ENCODE peak calls at places on chromosomes 6 and 20, in ten cellular contexts. One of them, this sample, is unnamed.

GRCh38 chr20:19211252-19211651 is 1.2 kb upstream of the SLC24A3 start:
- DNase-seq in psoas muscle: no peak
- DNase-seq in stomach: no peak
- DNase-seq in CD4-positive, alpha-beta memory T cell: no peak
- DNase-seq in heart right ventricle: no peak
- DNase-seq in mesenchymal stem cell: no peak
- DNase-seq in upper lobe of right lung: no peak
- DNase-seq in cardiac muscle cell: no peak
- DNase-seq in CD8-positive, alpha-beta T cell: no peak
- DNase-seq in NT2/D1: no peak
- DNase-seq in this sample: no peak

GRCh38 chr6:35703554-35703953 is 14.8 kb upstream of the FKBP5 start:
- DNase-seq in psoas muscle: no peak
- DNase-seq in CD4-positive, alpha-beta memory T cell: no peak
- DNase-seq in mesenchymal stem cell: no peak
- DNase-seq in CD8-positive, alpha-beta T cell: no peak
- DNase-seq in cardiac muscle cell: no peak
- DNase-seq in stomach: peak
- DNase-seq in NT2/D1: no peak
- DNase-seq in heart right ventricle: no peak
- DNase-seq in upper lobe of right lung: no peak
- DNase-seq in this sample: no peak

GRCh38 chr20:19291818-19292132 is 79.3 kb downstream of the SLC24A3 start:
- DNase-seq in CD4-positive, alpha-beta memory T cell: no peak
- DNase-seq in CD8-positive, alpha-beta T cell: no peak
- DNase-seq in stomach: no peak
- DNase-seq in heart right ventricle: no peak
- DNase-seq in NT2/D1: no peak
- DNase-seq in mesenchymal stem cell: no peak
- DNase-seq in upper lobe of right lung: no peak
- DNase-seq in psoas muscle: no peak
- DNase-seq in cardiac muscle cell: no peak
- DNase-seq in this sample: no peak

GRCh38 chr6:37624606-37625574 is 72.8 kb downstream of the MDGA1 start:
- DNase-seq in upper lobe of right lung: peak
- DNase-seq in CD4-positive, alpha-beta memory T cell: peak
- DNase-seq in cardiac muscle cell: peak
- DNase-seq in NT2/D1: no peak
- DNase-seq in CD8-positive, alpha-beta T cell: peak
- DNase-seq in heart right ventricle: peak
- DNase-seq in stomach: peak
- DNase-seq in psoas muscle: peak
- DNase-seq in mesenchymal stem cell: no peak
- DNase-seq in this sample: no peak

GRCh38 chr6:55578537-55579363 is at the start of gene HMGCLL1:
- DNase-seq in NT2/D1: peak
- DNase-seq in psoas muscle: peak
- DNase-seq in cardiac muscle cell: peak
- DNase-seq in heart right ventricle: peak
- DNase-seq in mesenchymal stem cell: peak
- DNase-seq in CD4-positive, alpha-beta memory T cell: no peak
- DNase-seq in upper lobe of right lung: peak
- DNase-seq in stomach: no peak
- DNase-seq in CD8-positive, alpha-beta T cell: no peak
- DNase-seq in this sample: no peak

GRCh38 chr6:70684794-70685493 is 17.3 kb downstream of the SMAP1 start:
- DNase-seq in stomach: no peak
- DNase-seq in heart right ventricle: no peak
- DNase-seq in cardiac muscle cell: no peak
- DNase-seq in mesenchymal stem cell: no peak
- DNase-seq in CD8-positive, alpha-beta T cell: no peak
- DNase-seq in NT2/D1: no peak
- DNase-seq in upper lobe of right lung: no peak
- DNase-seq in CD4-positive, alpha-beta memory T cell: no peak
- DNase-seq in psoas muscle: no peak
- DNase-seq in this sample: no peak

GRCh38 chr6:144497650-144498049 is 212.5 kb downstream of the UTRN start:
- DNase-seq in CD8-positive, alpha-beta T cell: no peak
- DNase-seq in CD4-positive, alpha-beta memory T cell: no peak
- DNase-seq in NT2/D1: no peak
- DNase-seq in cardiac muscle cell: no peak
- DNase-seq in upper lobe of right lung: no peak
- DNase-seq in psoas muscle: no peak
- DNase-seq in mesenchymal stem cell: peak
- DNase-seq in stomach: no peak
- DNase-seq in heart right ventricle: no peak
- DNase-seq in this sample: no peak

GRCh38 chr6:36839819-36840379 is 655 bp upstream of the CPNE5 start:
- DNase-seq in mesenchymal stem cell: peak
- DNase-seq in NT2/D1: no peak
- DNase-seq in psoas muscle: peak
- DNase-seq in cardiac muscle cell: peak
- DNase-seq in stomach: peak
- DNase-seq in upper lobe of right lung: no peak
- DNase-seq in CD8-positive, alpha-beta T cell: peak
- DNase-seq in heart right ventricle: peak
- DNase-seq in CD4-positive, alpha-beta memory T cell: peak
- DNase-seq in this sample: no peak

GRCh38 chr20:50376179-50376887 is 133.8 kb upstream of the PTPN1 start:
- DNase-seq in upper lobe of right lung: no peak
- DNase-seq in stomach: no peak
- DNase-seq in cardiac muscle cell: no peak
- DNase-seq in mesenchymal stem cell: no peak
- DNase-seq in NT2/D1: no peak
- DNase-seq in heart right ventricle: no peak
- DNase-seq in psoas muscle: no peak
- DNase-seq in CD8-positive, alpha-beta T cell: no peak
- DNase-seq in CD4-positive, alpha-beta memory T cell: no peak
- DNase-seq in this sample: no peak

GRCh38 chr6:4459032-4459431 is 317.2 kb upstream of the CDYL start:
- DNase-seq in mesenchymal stem cell: peak
- DNase-seq in stomach: no peak
- DNase-seq in CD8-positive, alpha-beta T cell: no peak
- DNase-seq in psoas muscle: no peak
- DNase-seq in upper lobe of right lung: no peak
- DNase-seq in NT2/D1: no peak
- DNase-seq in cardiac muscle cell: peak
- DNase-seq in heart right ventricle: no peak
- DNase-seq in CD4-positive, alpha-beta memory T cell: no peak
- DNase-seq in this sample: peak

GRCh38 chr6:56374841-56375369 is 127.5 kb upstream of the COL21A1 start:
- DNase-seq in psoas muscle: no peak
- DNase-seq in CD4-positive, alpha-beta memory T cell: no peak
- DNase-seq in cardiac muscle cell: peak
- DNase-seq in upper lobe of right lung: no peak
- DNase-seq in NT2/D1: no peak
- DNase-seq in stomach: no peak
- DNase-seq in mesenchymal stem cell: peak
- DNase-seq in heart right ventricle: no peak
- DNase-seq in CD8-positive, alpha-beta T cell: no peak
- DNase-seq in this sample: peak

GRCh38 chr6:13668291-13668928 is 43.2 kb downstream of the RANBP9 start:
- DNase-seq in cardiac muscle cell: peak
- DNase-seq in CD4-positive, alpha-beta memory T cell: peak
- DNase-seq in heart right ventricle: no peak
- DNase-seq in CD8-positive, alpha-beta T cell: no peak
- DNase-seq in upper lobe of right lung: no peak
- DNase-seq in stomach: no peak
- DNase-seq in NT2/D1: no peak
- DNase-seq in mesenchymal stem cell: no peak
- DNase-seq in psoas muscle: no peak
- DNase-seq in this sample: no peak

GRCh38 chr20:34089655-34090324 is 22.3 kb downstream of the EIF2S2 start:
- DNase-seq in cardiac muscle cell: no peak
- DNase-seq in upper lobe of right lung: no peak
- DNase-seq in CD4-positive, alpha-beta memory T cell: no peak
- DNase-seq in psoas muscle: no peak
- DNase-seq in NT2/D1: no peak
- DNase-seq in heart right ventricle: no peak
- DNase-seq in stomach: peak
- DNase-seq in CD8-positive, alpha-beta T cell: no peak
- DNase-seq in mesenchymal stem cell: no peak
- DNase-seq in this sample: no peak

GRCh38 chr6:25053875-25054371 is 118.2 kb upstream of the RIPOR2 start:
- DNase-seq in CD8-positive, alpha-beta T cell: no peak
- DNase-seq in stomach: no peak
- DNase-seq in NT2/D1: no peak
- DNase-seq in upper lobe of right lung: no peak
- DNase-seq in heart right ventricle: no peak
- DNase-seq in psoas muscle: no peak
- DNase-seq in CD4-positive, alpha-beta memory T cell: peak
- DNase-seq in mesenchymal stem cell: peak
- DNase-seq in cardiac muscle cell: peak
- DNase-seq in this sample: peak

DNA sequence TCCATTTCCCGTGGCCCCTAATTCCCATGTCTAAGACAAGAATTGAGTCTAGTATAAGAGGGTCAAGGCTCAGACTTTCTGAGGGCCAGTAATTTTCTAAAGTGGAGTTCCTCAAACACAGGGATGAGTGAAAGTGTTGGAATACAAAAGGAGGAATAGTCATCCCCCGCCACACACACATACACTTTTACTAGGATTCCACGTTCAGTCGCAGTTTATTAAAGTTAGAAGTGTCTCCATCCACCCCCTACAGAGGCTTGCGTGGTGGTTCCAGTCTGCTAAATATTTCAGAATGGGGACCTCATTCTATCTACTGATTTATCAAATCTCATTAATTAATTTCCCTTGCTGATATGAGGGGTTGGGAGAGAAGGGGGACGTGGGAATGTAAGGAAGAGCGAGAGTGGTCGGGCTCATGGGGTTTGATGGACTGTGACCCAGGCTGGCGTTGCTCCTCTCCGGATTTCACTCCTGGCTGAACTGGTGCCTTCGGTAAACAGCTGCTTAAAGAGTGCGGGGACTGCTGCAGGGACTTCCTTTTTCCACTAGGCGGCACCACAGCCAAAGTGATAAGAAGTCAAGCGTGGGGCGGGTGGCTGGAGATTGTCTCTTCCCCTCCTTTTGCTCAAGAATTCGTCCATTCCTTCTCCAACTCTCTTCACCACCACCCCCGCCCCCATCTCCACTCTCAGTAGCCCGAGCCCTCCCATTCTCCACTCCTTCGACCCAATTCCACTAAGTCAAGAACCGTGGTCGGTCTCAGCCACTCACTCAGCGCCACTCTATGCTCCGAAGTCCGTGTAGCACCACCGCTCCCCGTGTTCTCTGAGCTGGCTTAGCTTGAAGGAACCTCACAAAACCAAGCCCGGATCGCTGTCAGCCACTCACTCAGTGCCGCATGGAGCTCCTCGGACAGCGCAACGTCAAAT is 9.9 kb downstream of the TRIM31 start:
- DNase-seq in heart right ventricle: peak
- DNase-seq in NT2/D1: peak
- DNase-seq in stomach: peak
- DNase-seq in cardiac muscle cell: peak
- DNase-seq in CD4-positive, alpha-beta memory T cell: peak
- DNase-seq in upper lobe of right lung: peak
- DNase-seq in mesenchymal stem cell: peak
- DNase-seq in CD8-positive, alpha-beta T cell: peak
- DNase-seq in psoas muscle: peak
- DNase-seq in this sample: peak
- H3K4me3 ChIP-seq in heart right ventricle: peak
- H3K4me3 ChIP-seq in NT2/D1: no peak
- H3K4me3 ChIP-seq in stomach: peak
- H3K4me3 ChIP-seq in cardiac muscle cell: peak
- H3K4me3 ChIP-seq in CD4-positive, alpha-beta memory T cell: peak
- H3K4me3 ChIP-seq in upper lobe of right lung: peak
- H3K4me3 ChIP-seq in mesenchymal stem cell: peak
- H3K4me3 ChIP-seq in CD8-positive, alpha-beta T cell: peak
- H3K4me3 ChIP-seq in psoas muscle: peak
- H3K4me3 ChIP-seq in this sample: peak

GRCh38 chr6:8238772-8239683 is 136.7 kb upstream of the EEF1E1 start:
- DNase-seq in cardiac muscle cell: no peak
- DNase-seq in mesenchymal stem cell: no peak
- DNase-seq in psoas muscle: no peak
- DNase-seq in CD8-positive, alpha-beta T cell: no peak
- DNase-seq in heart right ventricle: no peak
- DNase-seq in CD4-positive, alpha-beta memory T cell: no peak
- DNase-seq in NT2/D1: no peak
- DNase-seq in stomach: no peak
- DNase-seq in upper lobe of right lung: no peak
- DNase-seq in this sample: no peak
- H3K4me3 ChIP-seq in cardiac muscle cell: no peak
- H3K4me3 ChIP-seq in mesenchymal stem cell: no peak
- H3K4me3 ChIP-seq in psoas muscle: no peak
- H3K4me3 ChIP-seq in CD8-positive, alpha-beta T cell: no peak
- H3K4me3 ChIP-seq in heart right ventricle: no peak
- H3K4me3 ChIP-seq in CD4-positive, alpha-beta memory T cell: no peak
- H3K4me3 ChIP-seq in NT2/D1: no peak
- H3K4me3 ChIP-seq in stomach: no peak
- H3K4me3 ChIP-seq in upper lobe of right lung: no peak
- H3K4me3 ChIP-seq in this sample: no peak

DNA sequence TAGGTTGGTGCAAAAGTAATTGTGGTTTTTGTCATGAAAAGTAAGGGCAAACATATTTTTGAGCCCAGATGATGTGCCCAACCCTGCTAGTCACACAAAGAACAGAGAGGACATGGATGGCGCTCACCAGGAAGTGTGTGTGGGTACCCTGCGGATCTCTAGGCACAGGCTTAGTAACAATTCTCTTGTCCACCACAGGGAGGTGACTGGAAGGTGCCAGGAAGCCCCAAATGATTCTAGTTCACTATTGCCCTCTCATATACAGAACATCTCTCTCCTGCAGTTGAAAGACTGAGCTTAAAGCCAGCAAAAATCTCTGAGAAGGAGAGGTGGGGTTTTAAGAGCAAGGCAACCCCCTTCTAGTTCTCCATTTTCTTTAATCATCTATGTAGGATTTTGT is 272.1 kb upstream of the TAB2 start:
- DNase-seq in cardiac muscle cell: no peak
- DNase-seq in CD8-positive, alpha-beta T cell: no peak
- DNase-seq in CD4-positive, alpha-beta memory T cell: peak
- DNase-seq in stomach: no peak
- DNase-seq in heart right ventricle: no peak
- DNase-seq in upper lobe of right lung: no peak
- DNase-seq in mesenchymal stem cell: no peak
- DNase-seq in psoas muscle: no peak
- DNase-seq in NT2/D1: no peak
- DNase-seq in this sample: no peak
- H3K4me3 ChIP-seq in cardiac muscle cell: no peak
- H3K4me3 ChIP-seq in CD8-positive, alpha-beta T cell: no peak
- H3K4me3 ChIP-seq in CD4-positive, alpha-beta memory T cell: no peak
- H3K4me3 ChIP-seq in stomach: no peak
- H3K4me3 ChIP-seq in heart right ventricle: no peak
- H3K4me3 ChIP-seq in upper lobe of right lung: no peak
- H3K4me3 ChIP-seq in mesenchymal stem cell: no peak
- H3K4me3 ChIP-seq in psoas muscle: no peak
- H3K4me3 ChIP-seq in NT2/D1: no peak
- H3K4me3 ChIP-seq in this sample: no peak

DNA sequence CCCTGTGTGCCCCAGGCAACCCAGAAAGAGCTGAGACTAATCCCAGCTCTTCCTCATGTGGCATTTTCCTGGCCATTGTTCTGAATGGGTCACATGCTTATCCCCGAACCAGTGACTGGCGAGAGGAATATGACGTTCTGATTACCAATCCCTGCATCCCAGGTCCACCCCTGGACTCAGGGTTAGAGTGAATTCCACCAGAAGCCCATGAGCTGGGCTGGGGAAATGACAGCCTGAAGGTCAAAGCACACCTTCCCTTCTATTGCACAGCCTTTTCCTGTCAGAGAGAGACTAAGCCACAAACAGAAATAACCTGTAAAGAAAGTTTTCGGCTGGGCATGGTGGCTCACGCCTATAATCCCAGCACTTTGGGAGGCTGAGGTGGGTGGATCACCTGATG is 70.9 kb downstream of the ZNF217 start:
- DNase-seq in NT2/D1: no peak
- DNase-seq in CD4-positive, alpha-beta memory T cell: no peak
- DNase-seq in upper lobe of right lung: no peak
- DNase-seq in CD8-positive, alpha-beta T cell: no peak
- DNase-seq in heart right ventricle: no peak
- DNase-seq in mesenchymal stem cell: no peak
- DNase-seq in cardiac muscle cell: no peak
- DNase-seq in stomach: no peak
- DNase-seq in psoas muscle: no peak
- DNase-seq in this sample: no peak
- H3K4me3 ChIP-seq in NT2/D1: no peak
- H3K4me3 ChIP-seq in CD4-positive, alpha-beta memory T cell: no peak
- H3K4me3 ChIP-seq in upper lobe of right lung: no peak
- H3K4me3 ChIP-seq in CD8-positive, alpha-beta T cell: no peak
- H3K4me3 ChIP-seq in heart right ventricle: no peak
- H3K4me3 ChIP-seq in mesenchymal stem cell: no peak
- H3K4me3 ChIP-seq in cardiac muscle cell: no peak
- H3K4me3 ChIP-seq in stomach: no peak
- H3K4me3 ChIP-seq in psoas muscle: no peak
- H3K4me3 ChIP-seq in this sample: no peak